ENCODE peak calls at places on chromosomes 11 and 22, in four cellular contexts. X is HEK293T, R is K562, E is GM12878. M is an unnamed sample.

GRCh38 chr22:19057539-19057938 is 64.7 kb downstream of the DGCR2 start:
- DNase-seq in X (no peak), R (no peak), E (no peak), M (no peak)

GRCh38 chr22:29150701-29151100 is 55.0 kb upstream of the EMID1 start:
- DNase-seq in X (no peak), R (no peak), E (no peak), M (no peak)

GRCh38 chr22:43777204-43777671 is 34.9 kb downstream of the EFCAB6 start:
- DNase-seq in X (no peak), R (no peak), E (no peak), M (no peak)

GRCh38 chr22:40684728-40685127 is 5.4 kb downstream of the MCHR1 start:
- DNase-seq in X (no peak), R (no peak), E (no peak), M (no peak)

GRCh38 chr11:102469196-102469821 is 16.7 kb upstream of the TMEM123 start:
- DNase-seq in X (no peak), R (no peak), E (no peak), M (no peak)

GRCh38 chr22:27219036-27219435 is 561.6 kb downstream of the MIAT start:
- DNase-seq in X (no peak), R (no peak), E (no peak), M (no peak)

GRCh38 chr11:112525844-112526590 is 265.4 kb upstream of the PLET1 start:
- DNase-seq in X (no peak), R (no peak), E (no peak), M (no peak)

GRCh38 chr11:48088682-48089050 is 108.3 kb downstream of the PTPRJ start:
- DNase-seq in X (no peak), R (no peak), E (no peak), M (no peak)

GRCh38 chr11:36186340-36186739 is 102.9 kb downstream of the COMMD9 start:
- DNase-seq in X (no peak), R (no peak), E (no peak), M (no peak)

GRCh38 chr22:32712644-32713355 is 88.7 kb upstream of the TIMP3 start:
- DNase-seq in X (no peak), R (no peak), E (no peak), M (no peak)

GRCh38 chr11:79971255-79971654 is 530.4 kb upstream of the TENM4 start:
- DNase-seq in X (no peak), R (no peak), E (no peak), M (no peak)

GRCh38 chr22:46557736-46558480 is 20.5 kb upstream of the CELSR1 start:
- DNase-seq in X (no peak), R (no peak), E (no peak), M (no peak)

GRCh38 chr22:27778299-27779090 is 23.1 kb downstream of the MN1 start:
- DNase-seq in X (no peak), R (no peak), E (no peak), M (no peak)

GRCh38 chr11:67486481-67487195 is 3.8 kb downstream of the AIP start:
- DNase-seq in X (no peak), R (no peak), E (peak), M (no peak)

GRCh38 chr11:61201476-61201875 is 1.8 kb upstream of the PGA3 start:
- DNase-seq in X (no peak), R (no peak), E (no peak), M (no peak)

GRCh38 chr11:10742460-10743208 is 8.4 kb upstream of the CTR9 start:
- DNase-seq in X (no peak), R (peak), E (no peak), M (no peak)

GRCh38 chr11:120210651-120211521 is at the start of gene OAF:
- DNase-seq in X (peak), R (peak), E (no peak), M (peak)

GRCh38 chr11:6705905-6706535 is 22.9 kb upstream of the MRPL17 start:
- DNase-seq in X (peak), R (peak), E (no peak), M (peak)

GRCh38 chr11:1714908-1715885 is 18.2 kb downstream of the KRTAP5-6 start:
- DNase-seq in X (no peak), R (no peak), E (no peak), M (no peak)

GRCh38 chr22:42931421-42932196 is 74.5 kb upstream of the ARFGAP3 start:
- DNase-seq in X (no peak), R (no peak), E (peak), M (no peak)

GRCh38 chr11:39724404-39724803 is 1735.0 kb downstream of the LRRC4C start:
- DNase-seq in X (peak), R (no peak), E (no peak), M (no peak)

GRCh38 chr11:63945482-63946163 is 6.8 kb downstream of the NAA40 start:
- DNase-seq in X (peak), R (peak), E (no peak), M (peak)

GRCh38 chr22:38967451-38968450 is 10.3 kb downstream of the APOBEC3A start:
- DNase-seq in X (no peak), R (peak), E (no peak), M (no peak)

GRCh38 chr11:1435820-1436467 is 46.2 kb downstream of the BRSK2 start:
- DNase-seq in X (peak), R (peak), E (no peak), M (no peak)

GRCh38 chr11:60863550-60864521 is 3.5 kb upstream of the ZP1 start:
- DNase-seq in X (no peak), R (no peak), E (no peak), M (no peak)

GRCh38 chr11:34274712-34275398 is 83.0 kb downstream of the ABTB2 start:
- DNase-seq in X (no peak), R (no peak), E (no peak), M (no peak)

GRCh38 chr11:115008774-115009173 is 330.4 kb downstream of the NXPE2 start:
- DNase-seq in X (no peak), R (no peak), E (no peak), M (no peak)

GRCh38 chr11:44145011-44145777 is 49.7 kb downstream of the EXT2 start:
- DNase-seq in X (no peak), R (no peak), E (no peak), M (no peak)

GRCh38 chr11:130772266-130773227 is 143.7 kb downstream of the SNX19 start:
- DNase-seq in X (no peak), R (no peak), E (no peak), M (no peak)

GRCh38 chr11:86155210-86155844 is 86.4 kb upstream of the PICALM start:
- DNase-seq in X (no peak), R (peak), E (no peak), M (no peak)

GRCh38 chr22:16915711-16916110 is 90.5 kb upstream of the XKR3 start:
- DNase-seq in X (no peak), R (no peak), E (no peak), M (no peak)

GRCh38 chr22:50226224-50227165 is 18.3 kb downstream of the TUBGCP6 start:
- DNase-seq in X (no peak), R (no peak), E (no peak), M (no peak)

GRCh38 chr11:94664336-94664735 is 97.2 kb downstream of the PIWIL4 start:
- DNase-seq in X (no peak), R (no peak), E (no peak), M (no peak)

GRCh38 chr11:28965824-28966223 is 857.6 kb downstream of the METTL15 start:
- DNase-seq in X (no peak), R (no peak), E (no peak), M (no peak)

GRCh38 chr11:124108158-124108557 is 7.1 kb upstream of the VWA5A start:
- DNase-seq in X (no peak), R (peak), E (no peak), M (peak)

DNA sequence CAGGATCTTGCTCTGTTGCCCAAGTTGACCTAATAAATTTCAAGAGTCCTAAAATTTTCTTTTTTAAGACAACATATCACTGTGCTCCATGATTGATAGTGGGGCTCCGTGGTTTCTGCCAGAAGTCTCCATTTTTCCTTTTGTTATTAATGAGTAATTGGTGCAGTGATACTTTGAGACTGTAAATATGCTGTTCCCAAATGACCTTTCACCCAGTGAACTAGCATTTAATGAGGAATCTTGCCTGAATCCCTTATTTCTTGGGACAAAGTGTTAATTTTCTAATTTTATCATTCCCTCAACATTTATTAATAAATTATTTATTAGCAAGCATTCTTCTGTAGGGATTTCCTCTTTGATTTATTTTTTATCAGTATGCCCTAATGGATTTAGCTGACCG is 2.3 kb upstream of the DHCR7 start:
- DNase-seq in X (no peak), R (no peak), E (no peak), M (no peak)
- TF ChIP-seq TARDBP in X (no peak), R (no peak), E (no peak), M (no peak)

GRCh38 chr11:133936551-133936950 is 20.2 kb downstream of the IGSF9B start:
- DNase-seq in X (no peak), R (no peak), E (no peak), M (no peak)

GRCh38 chr11:133936136-133936535 is 20.6 kb downstream of the IGSF9B start:
- DNase-seq in X (no peak), R (no peak), E (no peak), M (no peak)

GRCh38 chr11:133934096-133934495 is 22.7 kb downstream of the IGSF9B start:
- DNase-seq in X (no peak), R (no peak), E (no peak), M (no peak)

GRCh38 chr11:133935551-133935910 is 21.2 kb downstream of the IGSF9B start:
- DNase-seq in X (no peak), R (no peak), E (no peak), M (no peak)

GRCh38 chr11:133934599-133935550 is 21.9 kb downstream of the IGSF9B start:
- DNase-seq in X (no peak), R (peak), E (no peak), M (peak)
- TF ChIP-seq TARDBP in X (no peak), R (no peak), E (no peak), M (no peak)

DNA sequence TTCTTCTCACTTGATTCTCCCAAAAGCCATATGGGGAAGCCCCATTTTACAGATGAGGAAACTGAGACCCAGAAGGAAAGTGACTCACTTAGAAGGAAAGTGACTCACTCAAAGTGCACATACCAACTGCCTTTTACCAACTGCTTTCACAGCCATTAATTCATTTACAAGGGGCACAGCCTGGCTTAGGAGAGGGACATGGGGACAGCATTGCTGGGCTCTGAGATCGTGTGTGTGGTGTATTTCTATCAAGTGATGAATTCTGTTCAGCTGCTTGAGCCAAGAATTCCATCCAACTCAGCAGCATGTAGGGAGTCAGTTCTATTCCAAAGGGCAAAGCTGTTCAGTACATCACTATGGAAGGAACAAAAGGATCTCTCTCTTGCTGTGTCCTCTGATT is 23.5 kb upstream of the PAK1 start:
- DNase-seq in X (no peak), R (no peak), E (no peak), M (no peak)
- TF ChIP-seq TARDBP in X (no peak), R (no peak), E (no peak), M (no peak)

DNA sequence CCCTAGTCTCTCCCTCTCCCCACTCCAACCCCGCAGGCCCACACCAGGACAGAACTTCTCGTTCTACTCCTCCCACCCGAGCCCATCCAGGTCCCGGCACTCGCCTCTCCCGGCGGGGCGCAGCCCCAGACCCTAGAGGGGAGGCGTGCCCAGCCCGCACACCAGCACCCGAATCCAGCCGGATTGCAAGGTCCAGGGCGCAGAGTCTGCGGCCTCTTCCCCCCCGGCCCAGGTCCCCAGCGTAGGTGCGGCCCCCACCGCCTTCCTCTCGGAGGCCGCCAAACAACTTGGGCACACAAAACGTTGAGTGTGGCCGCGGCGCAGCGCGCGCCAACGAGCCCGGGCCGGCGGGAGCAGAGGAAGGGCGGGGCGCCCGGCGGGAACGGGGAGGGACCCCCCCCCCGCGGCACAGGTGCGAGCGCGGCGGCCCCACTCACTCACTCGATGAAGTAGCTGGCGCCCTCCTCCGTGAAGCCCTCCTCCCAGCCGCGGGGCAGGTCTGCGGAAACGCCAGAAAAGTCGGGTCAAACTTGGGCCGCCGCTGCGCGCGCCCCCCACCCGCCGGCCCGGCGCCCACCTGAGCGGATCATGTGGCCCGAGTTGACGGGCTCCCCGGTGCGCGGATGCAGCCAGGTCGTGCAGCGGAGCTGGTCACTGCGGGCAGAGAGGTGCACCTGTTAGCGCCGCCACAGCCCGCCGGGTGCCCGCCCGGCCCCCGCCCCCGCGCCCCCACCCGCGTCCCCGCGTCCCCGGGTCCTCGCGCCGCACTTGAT is 480 bp downstream of the PLEKHA7 start:
- DNase-seq in X (peak), R (no peak), E (no peak), M (peak)
- TF ChIP-seq TARDBP in X (no peak), R (no peak), E (no peak), M (no peak)

GRCh38 chr22:36781656-36782627 is 6.0 kb upstream of the IFT27 start:
- DNase-seq in X (peak), R (peak), E (peak), M (peak)
- TF ChIP-seq TARDBP in X (no peak), R (no peak), E (no peak), M (no peak)

DNA sequence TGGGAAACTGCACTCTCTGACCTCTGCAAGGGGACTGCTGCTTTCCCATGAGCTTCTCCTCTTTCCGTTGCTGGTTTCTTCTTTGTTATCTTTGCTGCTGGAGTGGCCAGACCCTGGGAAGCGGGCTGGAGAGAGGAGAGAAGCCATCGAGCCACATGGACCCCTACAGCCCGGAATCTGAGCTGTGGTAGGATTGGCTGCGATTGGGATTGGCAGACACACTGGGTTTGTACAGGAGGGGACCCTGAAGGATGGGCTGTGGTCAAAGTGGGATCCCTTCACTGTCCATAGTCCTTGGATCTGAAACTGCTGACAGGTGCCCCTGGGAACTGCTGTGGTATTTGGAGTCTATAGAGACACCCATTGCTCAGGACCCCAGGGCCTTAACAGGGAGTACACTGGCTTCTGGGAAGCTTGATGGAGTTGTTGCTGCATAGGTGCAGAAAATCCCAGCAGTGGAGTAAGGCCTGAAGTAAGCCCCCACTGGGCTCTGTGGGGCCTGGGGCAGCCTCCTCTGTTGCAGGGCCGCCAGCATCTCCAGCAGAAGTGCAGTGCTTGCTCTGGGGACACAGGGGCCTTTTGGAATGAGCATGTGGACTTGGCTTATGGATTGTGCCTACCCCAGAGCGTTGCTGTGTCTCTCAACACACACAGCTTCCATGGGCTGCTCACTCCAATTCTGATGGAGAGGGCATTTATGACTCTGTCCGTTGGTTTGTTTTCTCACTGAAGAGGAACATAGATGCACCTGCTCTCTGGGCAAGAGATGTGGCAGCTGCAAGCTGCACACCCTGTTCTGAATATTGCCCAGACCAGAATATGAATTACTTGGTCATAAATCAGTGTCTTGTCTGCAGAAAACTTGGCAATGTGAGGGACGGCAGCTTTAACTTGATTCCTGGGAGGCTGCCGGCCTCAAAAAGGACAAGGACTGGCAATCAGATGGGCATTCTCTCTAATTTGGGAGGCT is 32.0 kb downstream of the BCR start:
- DNase-seq in X (no peak), R (peak), E (no peak), M (no peak)
- TF ChIP-seq TARDBP in X (no peak), R (no peak), E (no peak), M (no peak)

GRCh38 chr11:27237641-27238040 is 125.4 kb downstream of the CCDC34 start:
- DNase-seq in X (no peak), R (no peak), E (no peak), M (no peak)

GRCh38 chr11:27233654-27234042 is 129.4 kb downstream of the CCDC34 start:
- DNase-seq in X (no peak), R (no peak), E (no peak), M (no peak)

GRCh38 chr11:27234961-27235360 is 128.1 kb downstream of the CCDC34 start:
- DNase-seq in X (no peak), R (no peak), E (no peak), M (no peak)

GRCh38 chr11:27231519-27231918 is 131.5 kb downstream of the CCDC34 start:
- DNase-seq in X (no peak), R (no peak), E (no peak), M (no peak)

DNA sequence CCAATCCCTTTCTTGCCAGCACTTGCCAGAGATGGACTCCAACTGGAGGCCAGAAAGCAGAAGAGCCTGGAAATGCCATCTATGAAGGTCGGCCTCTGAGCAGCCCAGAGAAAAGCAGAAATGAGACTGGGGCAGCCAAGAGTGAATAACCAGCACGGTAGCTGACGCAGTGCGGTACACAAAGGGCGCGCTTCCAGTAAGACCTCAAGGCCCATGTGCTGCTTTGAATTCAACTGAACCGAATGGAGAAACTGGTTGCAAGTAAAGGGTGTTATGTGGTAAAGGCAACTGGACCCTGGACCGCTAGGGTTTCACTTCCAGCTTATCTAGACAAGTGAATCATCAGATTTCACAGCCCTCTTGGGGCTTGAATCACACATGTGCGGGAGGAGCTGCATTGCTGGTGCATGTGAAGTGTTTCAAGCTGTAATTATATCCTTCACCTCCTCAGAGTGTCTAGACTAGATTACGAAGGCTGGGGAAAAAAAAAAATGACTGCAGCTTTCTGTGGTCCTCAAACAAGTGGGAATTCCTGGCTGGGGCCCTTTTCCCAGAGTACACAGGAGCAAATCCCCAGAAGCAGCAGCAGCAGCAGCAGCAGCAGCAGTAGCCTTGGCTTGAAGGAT is 128.9 kb downstream of the CCDC34 start:
- DNase-seq in X (peak), R (no peak), E (peak), M (peak)
- TF ChIP-seq TARDBP in X (no peak), R (no peak), E (no peak), M (no peak)